ENCODE peak calls at places on chromosomes 3 and 15, in six cellular contexts. P is cardiac muscle cell, O is heart right ventricle, B is tibial artery, S is Panc1, R is uterus. N is an unnamed sample.

GRCh38 chr3:41682996-41683395 is 278.9 kb downstream of the ULK4 start:
- DNase-seq in S (no peak), B (no peak), P (no peak), O (no peak), R (no peak), N (no peak)

GRCh38 chr3:118736107-118736506 is 298.5 kb downstream of the IGSF11 start:
- DNase-seq in B (no peak), P (no peak), S (no peak), R (no peak), O (no peak), N (no peak)

GRCh38 chr3:148861277-148861869 is 3.7 kb upstream of the CPA3 start:
- DNase-seq in O (no peak), S (peak; percentile 15), R (no peak), P (peak; percentile 42), B (no peak), N (no peak)

GRCh38 chr3:75001330-75001729 is 386.9 kb upstream of the CNTN3 start:
- DNase-seq in B (no peak), S (no peak), R (no peak), O (no peak), P (peak; percentile 6), N (no peak)

GRCh38 chr3:170476291-170476690 is 57.6 kb downstream of the CLDN11 start:
- DNase-seq in S (no peak), O (no peak), R (no peak), B (no peak), P (no peak), N (no peak)

GRCh38 chr3:124094496-124094895 is 102.6 kb upstream of the ROPN1 start:
- DNase-seq in R (peak; percentile 74), B (no peak), P (no peak), S (no peak), O (no peak), N (no peak)

GRCh38 chr15:31483053-31483923 is 156.7 kb downstream of the KLF13 start:
- DNase-seq in B (peak; percentile 61), P (peak; percentile 31), S (no peak), R (peak; percentile 11), O (no peak), N (no peak)

GRCh38 chr3:179971280-179971679 is 65.5 kb downstream of the PEX5L start:
- DNase-seq in O (no peak), P (no peak), B (no peak), S (no peak), R (no peak), N (no peak)

GRCh38 chr3:21390136-21390535 is 360.9 kb downstream of the ZNF385D start:
- DNase-seq in P (no peak), B (no peak), R (no peak), O (no peak), S (no peak), N (no peak)

GRCh38 chr3:67461667-67462142 is 192.7 kb downstream of the SUCLG2 start:
- DNase-seq in S (no peak), O (no peak), P (no peak), R (no peak), B (no peak), N (no peak)

GRCh38 chr15:37898385-37898784 is 36.1 kb upstream of the TMCO5A start:
- DNase-seq in R (no peak), P (no peak), S (no peak), B (no peak), O (no peak), N (no peak)

GRCh38 chr3:140898340-140899180 is 43.1 kb upstream of the SLC25A36 start:
- DNase-seq in O (no peak), R (no peak), S (peak; percentile 28), P (peak; percentile 39), B (no peak), N (no peak)

GRCh38 chr15:95019907-95020306 is 788.5 kb downstream of the MCTP2 start:
- DNase-seq in P (no peak), O (no peak), R (no peak), B (no peak), S (no peak), N (no peak)

GRCh38 chr3:116155830-116156229 is 289.5 kb downstream of the LSAMP start:
- DNase-seq in O (no peak), S (no peak), B (no peak), P (no peak), R (no peak), N (no peak)

GRCh38 chr15:101651753-101652097 is 456 bp downstream of the TM2D3 start:
- DNase-seq in P (no peak), R (peak; percentile 35), S (no peak), O (no peak), B (no peak), N (no peak)

GRCh38 chr3:127690823-127691452 is 18.2 kb downstream of the ABTB1 start:
- DNase-seq in B (peak; percentile 86), S (no peak), P (peak; percentile 64), O (no peak), R (no peak), N (no peak)

GRCh38 chr15:34049096-34049495 is 10.1 kb upstream of the AVEN start:
- DNase-seq in S (no peak), P (no peak), B (no peak), R (no peak), O (no peak), N (no peak)

GRCh38 chr3:148429206-148429605 is 268.5 kb upstream of the AGTR1 start:
- DNase-seq in B (no peak), R (no peak), S (no peak), O (no peak), P (no peak), N (no peak)

GRCh38 chr15:96294766-96295165 is 35.7 kb upstream of the NR2F2 start:
- DNase-seq in P (no peak), O (no peak), B (no peak), R (no peak), S (no peak), N (no peak)

GRCh38 chr15:74274485-74275038 is 38.4 kb downstream of the CCDC33 start:
- DNase-seq in P (no peak), S (no peak), O (no peak), B (no peak), R (no peak), N (no peak)

GRCh38 chr15:51203797-51204196 is 109.1 kb upstream of the TNFAIP8L3 start:
- DNase-seq in O (no peak), P (no peak), R (no peak), B (no peak), S (no peak), N (no peak)

GRCh38 chr3:7874116-7874515 is 627.5 kb upstream of the LMCD1 start:
- DNase-seq in O (no peak), P (no peak), S (no peak), B (no peak), R (no peak), N (no peak)
- H3K9me3 ChIP-seq in O (no peaks in the 10 kb centered on the region), P (no peaks in the 10 kb centered on the region), S (no peaks in the 10 kb centered on the region), B (no peaks in the 10 kb centered on the region), R (no peaks in the 10 kb centered on the region), N (no peaks in the 10 kb centered on the region)

GRCh38 chr15:70054366-70054765 is 43.4 kb downstream of the TLE3 start:
- DNase-seq in O (no peak), B (peak; percentile 51), P (no peak), R (no peak), S (no peak), N (no peak)
- H3K36me3 ChIP-seq in O (peaks cover 82% of the 10 kb centered on the region), B (peaks cover 99% of the 10 kb centered on the region), P (peaks cover 28% of the 10 kb centered on the region), R (no peaks in the 10 kb centered on the region), S (peaks cover 22% of the 10 kb centered on the region), N (peaks cover 99% of the 10 kb centered on the region)

GRCh38 chr15:47862402-47862801 is 145.1 kb downstream of the SEMA6D start:
- DNase-seq in S (no peak), B (no peak), P (no peak), R (no peak), O (no peak), N (no peak)
- H3K9me3 ChIP-seq in S (no peaks in the 10 kb centered on the region), B (no peaks in the 10 kb centered on the region), P (no peaks in the 10 kb centered on the region), R (no peaks in the 10 kb centered on the region), O (peaks cover 8% of the 10 kb centered on the region), N (no peaks in the 10 kb centered on the region)

GRCh38 chr15:52385670-52386069 is 90.1 kb upstream of the MYO5C start:
- DNase-seq in S (no peak), P (no peak), R (no peak), B (no peak), O (no peak), N (no peak)
- H3K36me3 ChIP-seq in S (peaks cover 4% of the 10 kb centered on the region), P (peaks cover 8% of the 10 kb centered on the region), R (no peaks in the 10 kb centered on the region), B (peaks cover 39% of the 10 kb centered on the region), O (peaks cover 4% of the 10 kb centered on the region), N (peaks cover 23% of the 10 kb centered on the region)

DNA sequence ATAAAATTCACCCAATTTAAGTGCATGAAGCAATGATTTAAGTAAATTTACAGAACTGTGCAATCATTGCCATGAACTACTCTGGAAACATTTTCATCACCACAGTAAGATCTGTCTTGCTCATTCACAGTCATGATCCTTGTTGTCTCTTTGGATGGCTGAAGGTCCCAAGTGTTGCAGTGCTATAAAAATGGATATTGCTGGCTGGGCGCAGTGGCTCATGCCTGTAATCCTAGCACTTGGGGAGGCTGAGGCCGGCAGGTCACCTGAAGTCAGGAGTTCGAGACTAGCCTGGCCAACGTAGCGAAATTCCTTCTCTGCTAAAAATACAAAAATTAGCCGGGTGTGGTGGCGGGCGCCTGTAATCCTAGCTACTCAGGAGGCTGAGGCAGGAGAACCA is 17.0 kb downstream of the SNRPN start:
- DNase-seq in R (no peak), P (no peak), O (no peak), S (no peak), B (no peak), N (no peak)
- H3K9me3 ChIP-seq in R (peaks cover 3% of the 10 kb centered on the region), P (no peaks in the 10 kb centered on the region), O (peaks cover 3% of the 10 kb centered on the region), S (no peaks in the 10 kb centered on the region), B (peaks cover 51% of the 10 kb centered on the region), N (peaks cover 69% of the 10 kb centered on the region)

DNA sequence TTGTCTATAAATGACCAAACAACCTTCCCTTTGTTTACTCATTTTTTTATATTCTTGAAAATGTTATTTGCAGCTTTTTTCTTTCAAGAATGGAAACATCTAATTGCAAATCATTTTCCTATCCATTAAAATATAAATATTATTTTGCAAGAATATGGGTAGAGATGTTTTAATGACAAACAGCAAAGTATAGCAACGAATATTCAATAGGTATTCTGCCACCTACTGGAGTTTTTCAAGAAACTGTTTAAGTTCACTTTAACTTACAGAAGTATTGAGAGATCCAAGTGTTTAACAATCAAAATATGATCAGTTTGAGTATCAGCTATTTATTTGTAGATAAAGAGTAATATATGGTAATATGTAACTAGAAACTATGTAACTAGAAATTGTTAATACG is 6.9 kb upstream of the EOGT start:
- DNase-seq in R (no peak), O (no peak), S (no peak), P (no peak), B (no peak), N (no peak)
- H3K36me3 ChIP-seq in R (no peaks in the 10 kb centered on the region), O (peaks cover 21% of the 10 kb centered on the region), S (peaks cover 18% of the 10 kb centered on the region), P (peaks cover 27% of the 10 kb centered on the region), B (peaks cover 35% of the 10 kb centered on the region), N (peaks cover 17% of the 10 kb centered on the region)

GRCh38 chr15:17026633-17027032 is 3515.0 kb downstream of the GOLGA6L6 start:
- DNase-seq in B (no peak), S (no peak), P (no peak), O (no peak), R (no peak), N (no peak)
- H3K9me3 ChIP-seq in B (no peaks in the 10 kb centered on the region), S (no peaks in the 10 kb centered on the region), P (no peaks in the 10 kb centered on the region), O (no peaks in the 10 kb centered on the region), R (peaks cover 4% of the 10 kb centered on the region), N (no peaks in the 10 kb centered on the region)